ENCODE peak calls at places on chromosomes 7 and 10, in nine cellular contexts. P is fibroblast of villous mesenchyme; A is H7; G is CD8-positive, alpha-beta T cell; M is H9; L is GDM1; X is H4; Q is activated effector memory CD4-positive, alpha-beta T cell treated with Interleukin-2 at 50 U/mL for 16 hours; O is AG08396. Z is an unnamed sample.

GRCh38 chr10:72096115-72097000 is 8.0 kb upstream of the SPOCK2 start:
- DNase-seq in Q (no peak), O (no peak), L (no peak), M (no peak), G (no peak), P (peak; percentile 74), X (peak; percentile 73), A (peak; percentile 53), Z (peak; percentile 54)

GRCh38 chr7:42159150-42159549 is 77.9 kb downstream of the GLI3 start:
- DNase-seq in G (no peak), M (no peak), X (no peak), L (no peak), Q (no peak), A (no peak), O (no peak), P (peak; percentile 27), Z (no peak)

GRCh38 chr7:141017555-141017954 is 2.8 kb upstream of the MRPS33 start:
- DNase-seq in G (no peak), M (no peak), Q (no peak), A (no peak), O (no peak), L (no peak), X (no peak), P (no peak), Z (no peak)

GRCh38 chr10:115827180-115827579 is 445.8 kb downstream of the GFRA1 start:
- DNase-seq in G (no peak), Q (no peak), L (no peak), O (peak; percentile 21), P (peak; percentile 83), M (no peak), X (no peak), A (no peak), Z (no peak)

GRCh38 chr7:146002431-146003078 is 114.0 kb upstream of the CNTNAP2 start:
- DNase-seq in L (no peak), G (no peak), P (no peak), Q (no peak), A (no peak), X (peak; percentile 45), M (no peak), O (no peak), Z (no peak)

GRCh38 chr10:2949221-2949947 is 118.0 kb upstream of the PFKP start:
- DNase-seq in Q (no peak), A (no peak), M (no peak), G (no peak), L (no peak), X (no peak), P (no peak), O (no peak), Z (no peak)

GRCh38 chr10:66931340-66931948 is 5.6 kb downstream of the LRRTM3 start:
- DNase-seq in G (no peak), P (peak; percentile 80), M (no peak), X (peak; percentile 59), Q (no peak), O (peak; percentile 7), L (no peak), A (peak; percentile 16), Z (peak; percentile 40)

GRCh38 chr7:4147931-4148620 is 534.0 kb upstream of the FOXK1 start:
- DNase-seq in A (peak; percentile 72), L (no peak), G (no peak), Q (no peak), O (no peak), X (no peak), M (no peak), P (no peak), Z (no peak)

GRCh38 chr7:145978769-145979168 is 137.8 kb upstream of the CNTNAP2 start:
- DNase-seq in L (no peak), M (no peak), O (no peak), A (no peak), X (peak; percentile 12), G (no peak), Q (no peak), P (no peak), Z (no peak)

GRCh38 chr7:44461387-44461786 is 29.1 kb downstream of the NUDCD3 start:
- DNase-seq in P (peak; percentile 51), G (no peak), Q (no peak), O (peak; percentile 24), A (no peak), L (no peak), M (no peak), X (peak; percentile 42), Z (no peak)

GRCh38 chr10:93716771-93717170 is 14.4 kb upstream of the FRA10AC1 start:
- DNase-seq in G (no peak), P (no peak), X (no peak), M (no peak), L (no peak), Q (no peak), A (no peak), O (no peak), Z (no peak)

GRCh38 chr10:118139321-118139720 is 92.6 kb upstream of the RAB11FIP2 start:
- DNase-seq in A (no peak), G (no peak), L (no peak), M (no peak), X (no peak), P (no peak), O (no peak), Q (no peak), Z (no peak)

GRCh38 chr10:105538933-105539332 is 897.8 kb downstream of the SORCS3 start:
- DNase-seq in A (peak; percentile 14), M (peak; percentile 56), X (no peak), G (no peak), O (no peak), P (no peak), Q (no peak), L (no peak), Z (no peak)

Z was measured in smooth muscle cell of the brain vasculature.